ENCODE peak calls at places on chromosomes 11 and 22, in six cellular contexts. A, R, J, Z, K and L are unnamed samples.

GRCh38 chr22:19870153-19871022 is 15.7 kb upstream of the GNB1L start:
- DNase-seq in A (no peak), R (no peak), J (peak), Z (no peak), K (no peak), L (peak)

GRCh38 chr11:99822846-99823565 is 802.3 kb downstream of the CNTN5 start:
- DNase-seq in A (no peak), R (no peak), J (no peak), Z (no peak), K (no peak), L (no peak)

GRCh38 chr11:35539781-35540281 is 14.4 kb upstream of the PAMR1 start:
- DNase-seq in A (no peak), R (no peak), J (peak), Z (peak), K (no peak), L (no peak)

GRCh38 chr11:126476256-126476970 is 120.9 kb downstream of the ST3GAL4 start:
- DNase-seq in A (peak), R (no peak), J (no peak), Z (no peak), K (no peak), L (no peak)

GRCh38 chr11:128632151-128632791 is 44.9 kb upstream of the ETS1 start:
- DNase-seq in A (peak), R (peak), J (no peak), Z (no peak), K (peak), L (peak)

GRCh38 chr11:66443602-66444001 is 5.0 kb upstream of the MRPL11 start:
- DNase-seq in A (no peak), R (no peak), J (no peak), Z (no peak), K (no peak), L (no peak)

GRCh38 chr11:1481483-1481825 is 5.1 kb downstream of the MOB2 start:
- DNase-seq in A (peak), R (no peak), J (peak), Z (no peak), K (no peak), L (no peak)

GRCh38 chr11:110337570-110338193 is 41.3 kb upstream of the RDX start:
- DNase-seq in A (no peak), R (no peak), J (no peak), Z (no peak), K (no peak), L (peak)

GRCh38 chr11:47185305-47186075 is 744 bp downstream of the PACSIN3 start:
- DNase-seq in A (peak), R (no peak), J (peak), Z (peak), K (peak), L (no peak)

GRCh38 chr11:47863189-47863892 is 15.2 kb upstream of the NUP160 start:
- DNase-seq in A (no peak), R (no peak), J (no peak), Z (no peak), K (no peak), L (no peak)

GRCh38 chr11:75789521-75789920 is 20.9 kb downstream of the DGAT2 start:
- DNase-seq in A (no peak), R (no peak), J (no peak), Z (no peak), K (no peak), L (no peak)

GRCh38 chr22:44398791-44399190 is 86.0 kb upstream of the SHISAL1 start:
- DNase-seq in A (no peak), R (no peak), J (peak), Z (no peak), K (peak), L (no peak)

GRCh38 chr11:76251576-76251975 is 45.3 kb upstream of the WNT11 start:
- DNase-seq in A (no peak), R (no peak), J (no peak), Z (no peak), K (no peak), L (no peak)

GRCh38 chr11:2294340-2295290 is 7.1 kb downstream of the C11orf21 start:
- DNase-seq in A (peak), R (no peak), J (peak), Z (no peak), K (peak), L (no peak)

GRCh38 chr11:120068114-120068573 is 69.8 kb downstream of the TRIM29 start:
- DNase-seq in A (no peak), R (peak), J (peak), Z (peak), K (no peak), L (peak)

GRCh38 chr11:12454782-12455181 is 77.4 kb downstream of the PARVA start:
- DNase-seq in A (no peak), R (no peak), J (no peak), Z (no peak), K (no peak), L (no peak)

GRCh38 chr11:62546937-62547625 is 475 bp upstream of the AHNAK start:
- DNase-seq in A (peak), R (peak), J (peak), Z (peak), K (no peak), L (no peak)

GRCh38 chr22:29312218-29313125 is 3.0 kb downstream of the RASL10A start:
- DNase-seq in A (no peak), R (no peak), J (peak), Z (no peak), K (no peak), L (no peak)

GRCh38 chr11:48029686-48030279 is 49.4 kb downstream of the PTPRJ start:
- DNase-seq in A (no peak), R (no peak), J (no peak), Z (no peak), K (no peak), L (no peak)

DNA sequence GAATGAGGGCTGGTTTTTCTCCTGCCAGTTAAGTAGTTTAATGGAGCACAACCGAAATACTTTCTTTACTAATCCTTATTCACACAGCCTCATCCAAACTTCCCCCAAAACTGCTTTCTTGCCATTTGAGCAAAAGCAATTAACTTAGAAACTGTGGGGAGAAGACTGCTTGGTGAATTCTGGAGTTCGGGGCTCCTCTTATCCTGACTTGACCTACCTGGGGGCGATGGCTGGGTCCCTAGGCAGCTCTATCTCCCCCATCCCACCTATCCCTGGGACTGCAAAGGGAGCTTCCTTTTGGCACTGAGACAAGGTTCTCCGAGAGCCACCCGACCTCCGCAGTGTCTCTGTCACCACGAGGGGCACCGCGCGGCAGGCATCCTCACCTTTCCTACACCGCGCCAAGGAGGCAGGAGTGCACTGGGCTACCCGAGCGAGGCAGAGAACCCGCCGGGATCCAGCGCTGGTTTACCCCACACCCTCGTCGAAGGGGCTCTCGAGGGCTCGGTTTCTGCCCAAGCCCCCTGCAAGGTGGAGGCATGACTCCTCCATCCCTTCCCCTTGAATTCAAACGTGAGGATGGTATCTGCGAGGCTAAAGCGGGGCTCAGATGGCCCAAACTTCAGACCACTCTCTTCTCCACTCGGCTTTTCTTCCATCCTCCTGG is 731 bp downstream of the DESI1 start:
- DNase-seq in A (peak), R (peak), J (peak), Z (peak), K (peak), L (peak)
- TF ChIP-seq CTCF in A (no peak), R (no peak), J (no peak), Z (no peak), K (no peak), L (no peak)

DNA sequence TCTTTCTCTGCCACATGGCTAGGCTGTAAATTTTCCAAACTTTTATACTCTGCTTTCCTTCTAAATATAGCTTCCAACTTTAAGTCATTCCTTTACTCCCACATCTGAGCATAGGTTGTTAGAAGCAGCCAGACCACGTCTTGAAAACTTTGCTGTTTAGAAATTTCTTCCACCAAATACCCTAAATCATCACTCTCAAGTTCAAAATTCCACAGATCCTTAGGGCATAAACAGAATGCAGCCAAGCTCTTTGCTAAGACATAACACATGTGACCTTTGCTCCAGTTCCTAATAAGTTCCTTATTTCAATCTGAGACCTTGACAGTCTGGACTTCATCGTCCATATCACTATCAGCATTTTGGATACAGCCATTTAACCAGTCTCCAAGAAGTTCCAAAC is 749.9 kb downstream of the METTL15 start:
- DNase-seq in A (no peak), R (no peak), J (no peak), Z (no peak), K (no peak), L (no peak)
- TF ChIP-seq CTCF in A (no peak), R (no peak), J (no peak), Z (no peak), K (no peak), L (no peak)

DNA sequence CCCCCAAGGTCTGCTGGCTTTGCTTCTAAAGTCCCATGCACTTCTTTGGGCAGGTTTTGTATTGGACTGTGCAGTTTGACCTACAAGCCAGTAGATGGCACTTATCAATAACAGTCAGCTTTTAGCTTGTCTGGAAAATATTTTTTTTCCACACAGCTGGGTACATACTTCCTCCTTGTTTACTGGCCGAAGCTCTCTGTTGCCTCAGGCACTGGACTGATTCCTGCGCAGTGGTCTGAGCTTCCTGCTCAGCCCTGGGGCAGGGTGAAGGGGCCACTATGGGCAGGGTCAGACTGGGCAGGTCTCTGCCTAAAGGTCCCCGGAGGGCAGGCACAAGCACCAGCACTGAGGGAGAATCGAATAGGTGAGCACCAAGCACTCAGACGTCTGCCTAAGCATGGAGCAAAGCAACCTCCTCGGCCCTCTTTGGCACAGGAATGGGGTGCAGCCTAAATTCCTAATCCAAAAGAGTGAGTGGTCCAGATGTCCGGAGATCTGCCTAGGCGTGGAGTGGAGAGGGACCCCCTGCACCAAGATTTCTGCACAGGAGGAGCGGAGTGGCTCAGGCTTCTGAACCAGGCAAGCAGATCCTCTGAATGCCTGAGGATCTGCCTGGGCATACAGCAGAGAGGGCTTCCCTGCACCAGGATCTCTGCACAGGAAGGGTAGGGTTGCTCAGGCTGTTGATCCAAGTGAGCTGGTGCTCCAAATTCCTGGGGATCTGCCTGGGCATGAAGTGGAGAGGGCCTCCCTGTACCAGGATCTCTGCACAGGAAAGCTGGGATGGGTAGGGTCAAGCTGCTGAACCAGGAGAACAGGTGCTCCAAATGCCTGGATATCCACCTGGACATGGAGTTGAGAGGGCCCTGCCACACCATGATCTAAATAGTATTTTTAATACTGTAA is 105.9 kb upstream of the C11orf58 start:
- DNase-seq in A (peak), R (no peak), J (no peak), Z (no peak), K (no peak), L (no peak)
- TF ChIP-seq CTCF in A (peak), R (peak), J (no peak), Z (no peak), K (peak), L (no peak)

DNA sequence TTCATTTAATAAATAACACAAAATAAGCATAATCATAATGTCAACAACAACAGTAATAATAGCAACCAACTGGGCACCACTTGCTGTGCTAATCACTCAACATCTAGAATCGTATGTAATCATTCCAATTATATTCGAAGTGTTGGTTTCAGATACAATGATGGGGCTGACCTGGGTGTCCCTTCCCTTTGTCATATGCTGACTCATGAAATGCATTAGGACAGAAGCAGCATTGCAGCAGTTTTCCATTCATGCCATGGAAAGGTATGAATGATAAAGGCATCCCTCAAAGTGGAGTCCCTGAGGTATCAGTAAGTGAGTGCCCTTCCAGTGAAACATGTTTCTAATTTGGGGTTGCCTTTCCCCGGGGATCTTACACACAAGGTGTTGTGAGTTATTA is 46.3 kb upstream of the ANO3 start:
- DNase-seq in A (no peak), R (no peak), J (no peak), Z (no peak), K (no peak), L (no peak)
- TF ChIP-seq CTCF in A (no peak), R (no peak), J (no peak), Z (no peak), K (no peak), L (no peak)

GRCh38 chr11:73306069-73306468 is 2.0 kb upstream of the ARHGEF17 start:
- DNase-seq in A (no peak), R (no peak), J (no peak), Z (no peak), K (no peak), L (no peak)
- TF ChIP-seq CTCF in A (peak), R (no peak), J (no peak), Z (no peak), K (no peak), L (no peak)

GRCh38 chr22:36208162-36208765 is 6.7 kb upstream of the APOL4 start:
- DNase-seq in A (no peak), R (no peak), J (no peak), Z (peak), K (no peak), L (no peak)

GRCh38 chr22:36212896-36213295 is 11.3 kb upstream of the APOL4 start:
- DNase-seq in A (no peak), R (no peak), J (no peak), Z (no peak), K (no peak), L (no peak)

GRCh38 chr22:36208934-36209333 is 7.3 kb upstream of the APOL4 start:
- DNase-seq in A (no peak), R (no peak), J (no peak), Z (no peak), K (no peak), L (no peak)

GRCh38 chr22:36213596-36213995 is 12.0 kb upstream of the APOL4 start:
- DNase-seq in A (no peak), R (no peak), J (no peak), Z (no peak), K (no peak), L (no peak)

GRCh38 chr22:36211237-36211881 is 9.8 kb upstream of the APOL4 start:
- DNase-seq in A (no peak), R (no peak), J (no peak), Z (no peak), K (no peak), L (no peak)
- TF ChIP-seq CTCF in A (no peak), R (no peak), J (no peak), Z (no peak), K (no peak), L (no peak)

GRCh38 chr22:35032571-35032970 is 33.4 kb upstream of the ISX start:
- DNase-seq in A (no peak), R (no peak), J (no peak), Z (no peak), K (no peak), L (no peak)

GRCh38 chr22:35039625-35040024 is 26.3 kb upstream of the ISX start:
- DNase-seq in A (no peak), R (no peak), J (no peak), Z (no peak), K (no peak), L (no peak)

GRCh38 chr22:35033635-35034296 is 32.2 kb upstream of the ISX start:
- DNase-seq in A (no peak), R (no peak), J (no peak), Z (no peak), K (no peak), L (no peak)

GRCh38 chr22:35034963-35035362 is 31.0 kb upstream of the ISX start:
- DNase-seq in A (no peak), R (no peak), J (no peak), Z (no peak), K (no peak), L (no peak)

GRCh38 chr22:35037089-35037488 is 28.9 kb upstream of the ISX start:
- DNase-seq in A (peak), R (no peak), J (no peak), Z (no peak), K (peak), L (peak)
- TF ChIP-seq CTCF in A (peak), R (peak), J (no peak), Z (no peak), K (no peak), L (no peak)

DNA sequence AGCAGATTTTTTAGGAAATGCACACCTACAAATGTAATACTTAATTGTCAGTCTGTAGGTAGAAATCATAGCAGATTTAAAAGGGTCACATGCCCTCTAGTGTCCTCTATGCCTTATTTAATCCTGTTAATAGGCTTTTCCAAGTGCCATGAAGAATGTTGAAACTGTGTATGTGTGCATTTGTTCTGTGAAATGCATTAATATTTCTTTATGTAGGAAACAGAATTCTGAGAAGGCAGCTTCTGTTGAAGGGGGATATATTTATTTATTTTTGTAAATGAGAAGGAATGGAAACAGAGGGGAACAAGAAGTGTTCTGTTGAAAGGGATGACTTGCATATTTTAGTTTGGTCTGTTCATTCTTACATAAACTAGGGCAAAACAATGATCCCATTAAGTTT is 51.0 kb downstream of the SVIP start:
- DNase-seq in A (no peak), R (no peak), J (no peak), Z (no peak), K (no peak), L (no peak)
- TF ChIP-seq CTCF in A (peak), R (no peak), J (no peak), Z (no peak), K (no peak), L (no peak)

DNA sequence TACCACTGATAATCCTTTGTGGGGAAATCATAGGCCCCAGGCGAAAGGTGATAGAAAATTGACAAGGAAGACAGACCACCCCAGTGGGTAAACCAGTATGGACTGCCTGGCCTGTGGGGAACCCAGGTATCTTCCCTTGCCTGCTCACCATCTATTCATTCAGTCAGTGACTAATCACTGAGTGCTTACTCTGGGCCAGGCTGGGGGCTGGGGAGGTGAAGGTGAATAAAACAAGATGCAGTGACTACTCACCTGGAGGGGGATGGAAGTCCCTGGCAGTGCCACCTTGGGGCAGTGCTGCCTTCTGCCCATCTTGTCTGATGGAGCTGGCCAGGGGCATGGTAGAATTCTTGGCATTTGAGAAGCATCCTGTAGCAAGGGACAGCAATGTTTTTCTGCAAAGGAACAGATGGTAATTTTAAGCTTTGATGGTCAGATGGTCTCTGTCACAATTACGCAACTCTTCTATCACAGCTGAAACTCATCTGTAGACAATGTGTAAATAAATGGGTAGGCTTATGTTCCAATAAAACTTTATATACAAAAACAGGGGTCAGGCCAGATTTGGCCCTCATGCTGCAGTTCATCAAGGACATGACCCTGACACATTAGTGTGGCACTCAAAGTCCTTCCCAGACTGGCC is 4.6 kb downstream of the ISX start:
- DNase-seq in A (no peak), R (no peak), J (no peak), Z (no peak), K (no peak), L (no peak)
- TF ChIP-seq CTCF in A (no peak), R (no peak), J (no peak), Z (no peak), K (no peak), L (no peak)